ENCODE peak calls at places on chromosomes 4 and X, in ten cellular contexts. W is Kasumi-1; K is ACHN; G is lung microvascular endothelial cell; P is fibroblast of lung; J is stimulated activated CD8-positive, alpha-beta memory T cell treated with anti-CD3 and anti-CD28 coated beads, Interleukin-15, amount 100 ng/mL, for 24 hours; D is CD4-positive, CD25-positive, alpha-beta regulatory T cell; Y is NCI-H1694 treated with DMSO at 0.1 percent for 48 hours; C is aorta; Q is mesothelial cell of epicardium. M is an unnamed sample.
A peak's percentile ranks its signal among the peaks of the same experiment; 100 is the strongest.

GRCh38 chr4:139704915-139705485 is 39.4 kb downstream of the MGST2 start:
- DNase-seq in K (peak; percentile 7), C (no peak), W (peak; percentile 38), J (no peak), G (peak; percentile 42), Y (no peak), D (peak; percentile 15), Q (no peak), P (peak; percentile 10), M (no peak)

GRCh38 chr4:139367421-139368090 is 65.3 kb upstream of the NDUFC1 start:
- DNase-seq in K (no peak), D (no peak), Y (no peak), J (no peak), C (no peak), P (peak; percentile 55), G (no peak), Q (no peak), W (no peak), M (no peak)

GRCh38 chr4:4666693-4667642 is 125.1 kb upstream of the STX18 start:
- DNase-seq in Q (no peak), C (no peak), W (no peak), G (no peak), J (no peak), K (no peak), Y (no peak), P (peak; percentile 29), D (no peak), M (no peak)

GRCh38 chr4:45072981-45073380 is 346.6 kb upstream of the GNPDA2 start:
- DNase-seq in G (no peak), K (no peak), P (no peak), J (no peak), W (no peak), Q (no peak), C (no peak), D (no peak), Y (no peak), M (no peak)

GRCh38 chr4:3702551-3703221 is 63.5 kb upstream of the ADRA2C start:
- DNase-seq in G (no peak), Q (no peak), K (no peak), Y (no peak), C (peak; percentile 24), W (no peak), P (no peak), D (no peak), J (no peak), M (no peak)

GRCh38 chrX:38192007-38192625 is 28.6 kb downstream of the SRPX start:
- DNase-seq in K (peak; percentile 15), Y (peak; percentile 22), Q (no peak), W (peak; percentile 6), C (no peak), J (no peak), G (peak; percentile 61), P (peak; percentile 27), D (peak; percentile 10), M (no peak)

GRCh38 chr4:176230827-176231226 is 35.4 kb upstream of the SPATA4 start:
- DNase-seq in Y (peak; percentile 34), D (no peak), Q (no peak), P (no peak), G (no peak), W (no peak), K (no peak), J (no peak), C (no peak), M (no peak)

GRCh38 chrX:129939986-129940385 is 34.0 kb downstream of the UTP14A start:
- DNase-seq in C (no peak), G (no peak), K (no peak), Q (no peak), Y (no peak), D (no peak), J (no peak), P (no peak), W (no peak), M (no peak)

GRCh38 chr4:150867148-150867547 is 147.9 kb downstream of the LRBA start:
- DNase-seq in G (peak; percentile 89), J (no peak), P (peak; percentile 86), Y (peak; percentile 64), K (peak; percentile 85), W (peak; percentile 85), C (no peak), D (peak; percentile 87), Q (no peak), M (no peak)

GRCh38 chr4:138209094-138209493 is 33.1 kb downstream of the SLC7A11 start:
- DNase-seq in J (no peak), W (no peak), Q (no peak), Y (no peak), D (no peak), P (no peak), K (no peak), C (no peak), G (no peak), M (no peak)

GRCh38 chr4:78939667-78940008 is 400 bp upstream of the PAQR3 start:
- DNase-seq in W (no peak), Q (no peak), C (no peak), K (no peak), D (no peak), P (no peak), J (no peak), Y (peak; percentile 60), G (peak; percentile 17), M (no peak)

GRCh38 chrX:150364347-150365050 is 1.4 kb downstream of the MAMLD1 start:
- DNase-seq in J (no peak), Y (peak; percentile 11), P (peak; percentile 9), W (no peak), G (peak; percentile 31), K (peak; percentile 11), C (peak; percentile 52), Q (no peak), D (peak; percentile 19), M (no peak)

GRCh38 chr4:89492476-89493110 is 185.0 kb upstream of the GPRIN3 start:
- DNase-seq in Q (no peak), D (no peak), W (no peak), Y (no peak), K (no peak), P (peak; percentile 98), J (no peak), G (peak; percentile 83), C (no peak), M (no peak)

GRCh38 chr4:149291463-149291862 is 524.2 kb downstream of the IQCM start:
- DNase-seq in Q (no peak), W (no peak), Y (no peak), J (no peak), G (peak; percentile 67), K (peak; percentile 1), D (no peak), P (peak; percentile 86), C (no peak), M (no peak)

GRCh38 chr4:85741921-85742591 is 267.1 kb downstream of the ARHGAP24 start:
- DNase-seq in G (peak; percentile 33), C (no peak), Q (no peak), D (no peak), W (no peak), J (no peak), Y (peak; percentile 21), K (no peak), P (no peak), M (no peak)

GRCh38 chr4:19879330-19879729 is 372.4 kb upstream of the SLIT2 start:
- DNase-seq in Q (no peak), W (no peak), D (no peak), P (no peak), C (no peak), J (no peak), K (no peak), G (no peak), Y (no peak), M (no peak)

GRCh38 chrX:47610506-47610905 is 9.2 kb downstream of the SYN1 start:
- DNase-seq in C (no peak), Q (no peak), G (no peak), J (no peak), P (no peak), K (no peak), D (no peak), Y (no peak), W (no peak), M (no peak)

GRCh38 chr4:184282251-184282713 is 64.6 kb upstream of the ENPP6 start:
- DNase-seq in C (no peak), Q (no peak), K (no peak), Y (no peak), P (no peak), D (peak; percentile 82), W (no peak), G (peak; percentile 50), J (no peak), M (no peak)